ENCODE peak calls at places on chromosomes 12 and 14, in seven cellular contexts. L is pancreas, M is lower lobe of right lung, Q is ascending aorta, O is astrocyte, S is transverse colon, J is neural progenitor cell. P is an unnamed sample.

GRCh38 chr12:52655251-52655650 is 3.2 kb upstream of the KRT2 start:
- DNase-seq in Q (no peak), O (no peak), L (no peak), M (no peak), J (no peak), S (no peak), P (no peak)

GRCh38 chr14:37142835-37143499 is 29.4 kb downstream of the SLC25A21 start:
- DNase-seq in S (no peak), M (no peak), J (peak; percentile 8), L (no peak), Q (no peak), O (peak; percentile 94), P (peak; percentile 86)

GRCh38 chr14:100714205-100714781 is 12.4 kb upstream of the DLK1 start:
- DNase-seq in O (no peak), S (no peak), J (no peak), L (no peak), Q (no peak), M (no peak), P (no peak)

GRCh38 chr14:49995162-49995561 is 102.3 kb downstream of the ARF6 start:
- DNase-seq in Q (no peak), S (no peak), O (no peak), L (no peak), M (no peak), J (no peak), P (no peak)

GRCh38 chr12:82458101-82458500 is 99.8 kb downstream of the METTL25 start:
- DNase-seq in L (no peak), S (no peak), O (no peak), M (no peak), Q (no peak), J (no peak), P (no peak)

GRCh38 chr14:60166144-60166543 is 946 bp upstream of the DHRS7 start:
- DNase-seq in O (no peak), M (no peak), Q (no peak), L (no peak), J (no peak), S (no peak), P (no peak)

GRCh38 chr14:44981198-44981597 is 19.2 kb downstream of the TOGARAM1 start:
- DNase-seq in J (no peak), S (no peak), Q (no peak), M (no peak), L (no peak), O (no peak), P (no peak)

GRCh38 chr12:79681008-79681590 is 9.7 kb downstream of the PAWR start:
- DNase-seq in Q (no peak), M (no peak), J (no peak), O (peak; percentile 77), S (no peak), L (no peak), P (peak; percentile 74)

GRCh38 chr14:49865431-49865859 is 12.9 kb upstream of the NEMF start:
- DNase-seq in J (peak; percentile 83), S (peak; percentile 89), L (no peak), Q (peak; percentile 89), M (peak; percentile 83), O (no peak), P (peak; percentile 67)

GRCh38 chr12:26791328-26791791 is 41.6 kb downstream of the ITPR2 start:
- DNase-seq in S (no peak), J (no peak), M (no peak), O (peak; percentile 72), Q (no peak), L (no peak), P (no peak)

GRCh38 chr14:52405314-52405713 is 91.2 kb downstream of the PTGER2 start:
- DNase-seq in O (no peak), J (no peak), M (no peak), L (no peak), Q (no peak), S (no peak), P (no peak)

GRCh38 chr14:90804776-90805391 is 11.3 kb downstream of the TTC7B start:
- DNase-seq in L (no peak), O (no peak), J (no peak), S (no peak), Q (no peak), M (no peak), P (no peak)

GRCh38 chr12:34299802-34300193 is 277.5 kb downstream of the ALG10 start:
- DNase-seq in M (peak; percentile 17), L (peak; percentile 32), S (no peak), Q (no peak), J (no peak), O (no peak), P (no peak)

GRCh38 chr12:2244013-2244861 is 191.4 kb downstream of the CACNA1C start:
- DNase-seq in J (peak; percentile 76), O (peak; percentile 97), L (no peak), S (peak; percentile 34), Q (peak; percentile 79), M (no peak), P (peak; percentile 92)

GRCh38 chr14:30355431-30355913 is 203.5 kb upstream of the G2E3 start:
- DNase-seq in Q (no peak), M (no peak), O (peak; percentile 22), L (no peak), S (no peak), J (no peak), P (no peak)

GRCh38 chr14:89366580-89367448 is 50.2 kb downstream of the FOXN3 start:
- DNase-seq in L (no peak), Q (no peak), S (peak; percentile 67), O (no peak), J (no peak), M (no peak), P (no peak)

GRCh38 chr12:80624986-80625530 is 82.4 kb upstream of the MYF6 start:
- DNase-seq in M (no peak), O (no peak), Q (no peak), L (no peak), J (no peak), S (no peak), P (no peak)

GRCh38 chr12:6612247-6612646 is 5.1 kb upstream of the CHD4 start:
- DNase-seq in S (no peak), Q (no peak), J (no peak), L (no peak), O (no peak), M (no peak), P (no peak)

GRCh38 chr12:6614513-6615177 is 7.5 kb upstream of the CHD4 start:
- DNase-seq in M (no peak), O (no peak), L (no peak), Q (no peak), S (no peak), J (peak; percentile 56), P (no peak)

GRCh38 chr12:6613015-6613775 is 6.0 kb upstream of the CHD4 start:
- DNase-seq in M (peak; percentile 86), J (peak; percentile 77), Q (peak; percentile 91), L (peak; percentile 73), O (peak; percentile 74), S (peak; percentile 86), P (peak; percentile 65)

GRCh38 chr12:6612652-6613014 is 5.5 kb upstream of the CHD4 start:
- DNase-seq in L (no peak), M (no peak), S (no peak), Q (no peak), J (no peak), O (no peak), P (no peak)

GRCh38 chr12:6613776-6614512 is 6.8 kb upstream of the CHD4 start:
- DNase-seq in L (peak; percentile 95), S (peak; percentile 90), M (peak; percentile 91), Q (peak; percentile 96), O (peak; percentile 94), J (peak; percentile 96), P (peak; percentile 92)
- TF ChIP-seq CTCF in L (no peak), S (no peak), M (no peak), Q (no peak), O (no peak), J (peak; percentile 52), P (peak; percentile 36)

DNA sequence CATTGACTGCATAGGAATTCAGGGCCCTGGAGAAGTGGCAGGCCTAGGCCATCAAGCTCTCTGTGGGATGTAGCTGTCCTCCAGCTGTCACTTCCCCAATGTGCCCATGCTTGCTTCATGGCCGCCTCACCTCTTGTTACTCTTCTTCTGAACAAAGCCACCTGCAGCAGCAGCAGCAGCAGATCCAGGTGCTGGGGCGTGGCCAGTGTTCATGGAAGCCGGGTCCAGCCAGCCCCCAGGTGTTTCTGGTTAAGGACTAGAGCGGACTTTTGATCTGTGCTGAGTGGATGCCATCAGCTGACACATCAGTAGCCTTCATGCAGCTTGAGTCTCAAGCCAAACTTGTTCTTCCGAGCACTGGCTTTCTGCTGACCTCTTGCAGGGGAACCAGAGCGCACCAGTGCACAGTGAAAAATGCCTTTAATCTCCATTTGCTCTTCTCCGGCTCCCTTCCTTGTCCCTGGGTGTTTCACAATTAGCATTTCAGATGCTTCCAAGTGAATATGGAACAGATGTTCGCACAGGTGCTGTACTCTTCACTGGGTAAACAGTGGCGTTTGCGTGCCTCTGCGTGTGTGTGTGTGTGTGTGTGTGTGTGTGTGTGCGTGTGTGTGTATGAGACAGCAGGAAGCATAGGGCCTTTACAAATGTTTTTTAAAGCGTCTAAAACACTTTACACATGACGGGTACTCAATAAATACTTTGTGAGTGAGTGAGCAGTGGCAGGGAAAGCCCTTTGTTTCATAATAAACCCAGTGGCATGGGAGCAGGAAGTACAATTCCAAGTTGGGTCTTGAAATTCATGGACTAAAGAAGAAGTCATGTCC is 20.1 kb downstream of the TPCN1 start:
- DNase-seq in M (no peak), O (peak; percentile 94), Q (peak; percentile 82), S (peak; percentile 74), L (no peak), J (no peak), P (peak; percentile 90)
- H3K4me3 ChIP-seq in M (no peak overlapping the region), O (no peak overlapping the region), Q (no peak overlapping the region), S (peak overlapping the region; percentile 8), L (no peak overlapping the region), J (no peak overlapping the region), P (no peak overlapping the region)

GRCh38 chr12:48982397-48983080 is 4.4 kb downstream of the WNT1 start:
- DNase-seq in S (no peak), J (no peak), M (no peak), O (no peak), Q (no peak), L (no peak), P (no peak)

GRCh38 chr12:48988030-48988649 is 10.0 kb downstream of the WNT1 start:
- DNase-seq in O (no peak), M (peak; percentile 78), J (peak; percentile 87), S (peak; percentile 75), L (peak; percentile 76), Q (no peak), P (peak; percentile 41)

GRCh38 chr12:48985901-48986300 is 7.8 kb downstream of the WNT1 start:
- DNase-seq in O (no peak), S (no peak), L (no peak), Q (no peak), M (no peak), J (no peak), P (no peak)

GRCh38 chr12:48986720-48987291 is 8.7 kb downstream of the WNT1 start:
- DNase-seq in J (peak; percentile 97), O (no peak), S (no peak), L (peak; percentile 45), Q (no peak), M (no peak), P (no peak)

GRCh38 chr12:48985475-48985897 is 7.4 kb downstream of the WNT1 start:
- DNase-seq in S (peak; percentile 54), O (no peak), J (no peak), Q (no peak), L (no peak), M (no peak), P (no peak)
- H3K27me3 ChIP-seq in S (peaks cover 89% of the 10 kb centered on the region), O (peaks cover 83% of the 10 kb centered on the region), J (peaks cover 98% of the 10 kb centered on the region), Q (peaks cover 15% of the 10 kb centered on the region), L (peaks cover 11% of the 10 kb centered on the region), M (peaks cover 95% of the 10 kb centered on the region), P (peaks cover 74% of the 10 kb centered on the region)

DNA sequence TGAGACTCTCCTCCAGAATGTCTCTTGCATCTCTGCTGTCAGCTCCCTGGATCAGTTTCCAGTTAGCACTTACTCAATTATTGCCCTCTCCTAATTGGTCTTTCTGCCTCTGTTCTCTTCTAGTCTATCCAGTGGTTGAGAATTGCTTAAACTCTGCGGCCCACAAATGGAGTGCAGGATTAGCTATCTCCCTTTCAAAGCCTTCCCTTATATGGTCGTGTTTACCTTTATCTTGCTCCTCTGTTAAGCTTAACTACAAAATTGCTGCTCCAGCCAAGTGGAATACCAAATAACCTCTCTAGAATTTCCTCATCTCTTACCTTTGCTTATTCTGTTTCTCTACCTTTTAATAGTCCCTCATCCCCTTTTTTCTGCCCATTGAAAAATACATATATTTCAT is 132.7 kb downstream of the NRXN3 start:
- DNase-seq in S (no peak), M (no peak), O (no peak), J (peak; percentile 31), Q (no peak), L (no peak), P (no peak)
- TF ChIP-seq CTCF in S (no peak), M (no peak), O (no peak), J (no peak), Q (no peak), L (no peak), P (no peak)